ENCODE peak calls at places on chromosomes 6 and 20, in nine cellular contexts. J, D, Z, W, G, K, F, R and O are unnamed samples.
A peak's percentile ranks its signal among the peaks of the same experiment; 100 is the strongest.

GRCh38 chr6:134178230-134179044 is 126.0 kb upstream of the SLC2A12 start:
- DNase-seq in J (peak; percentile 78), D (peak; percentile 94), Z (peak; percentile 61), W (peak; percentile 75), G (peak; percentile 75), K (peak; percentile 92), F (peak; percentile 66), R (peak; percentile 53), O (peak; percentile 90)

GRCh38 chr6:169932491-169932890 is 181.1 kb downstream of the ERMARD start:
- DNase-seq in J (no peak), D (no peak), Z (no peak), W (no peak), G (no peak), K (no peak), F (no peak), R (no peak), O (no peak)

GRCh38 chr6:136344420-136344819 is 54.8 kb upstream of the BCLAF1 start:
- DNase-seq in J (no peak), D (peak; percentile 67), Z (no peak), W (no peak), G (no peak), K (no peak), F (no peak), R (no peak), O (no peak)

GRCh38 chr6:113774122-113774835 is 82.9 kb upstream of the MARCKS start:
- DNase-seq in J (no peak), D (peak; percentile 12), Z (no peak), W (no peak), G (no peak), K (peak; percentile 8), F (no peak), R (no peak), O (peak; percentile 76)

GRCh38 chr6:136788069-136788902 is 4.0 kb downstream of the MAP3K5 start:
- DNase-seq in J (no peak), D (peak; percentile 42), Z (no peak), W (no peak), G (no peak), K (no peak), F (no peak), R (no peak), O (peak; percentile 90)

GRCh38 chr6:131979515-131980337 is 28.6 kb upstream of the CCN2 start:
- DNase-seq in J (no peak), D (peak; percentile 95), Z (no peak), W (no peak), G (no peak), K (no peak), F (no peak), R (no peak), O (no peak)

GRCh38 chr6:25302677-25303128 is 23.5 kb downstream of the CARMIL1 start:
- DNase-seq in J (no peak), D (no peak), Z (no peak), W (peak; percentile 8), G (no peak), K (no peak), F (no peak), R (no peak), O (no peak)

GRCh38 chr6:33861722-33862121 is 57.9 kb upstream of the MLN start:
- DNase-seq in J (no peak), D (no peak), Z (no peak), W (no peak), G (no peak), K (no peak), F (no peak), R (no peak), O (peak; percentile 69)

GRCh38 chr6:17600527-17601388 is 656 bp downstream of the FAM8A1 start:
- DNase-seq in J (peak; percentile 24), D (peak; percentile 44), Z (peak; percentile 67), W (no peak), G (no peak), K (no peak), F (peak; percentile 67), R (no peak), O (peak; percentile 75)

GRCh38 chr20:21397341-21398108 is at the start of gene NKX2-4:
- DNase-seq in J (no peak), D (no peak), Z (no peak), W (no peak), G (no peak), K (no peak), F (no peak), R (no peak), O (no peak)
- H3K4me3 ChIP-seq in J (no peak within 1 kb of the TSS), D (no peak within 1 kb of the TSS), Z (no peak within 1 kb of the TSS), W (peak within 1 kb of the TSS; percentile 63), G (peak within 1 kb of the TSS; percentile 20), K (no peak within 1 kb of the TSS), F (peak within 1 kb of the TSS; percentile 1), R (no peak within 1 kb of the TSS), O (no peak within 1 kb of the TSS)

DNA sequence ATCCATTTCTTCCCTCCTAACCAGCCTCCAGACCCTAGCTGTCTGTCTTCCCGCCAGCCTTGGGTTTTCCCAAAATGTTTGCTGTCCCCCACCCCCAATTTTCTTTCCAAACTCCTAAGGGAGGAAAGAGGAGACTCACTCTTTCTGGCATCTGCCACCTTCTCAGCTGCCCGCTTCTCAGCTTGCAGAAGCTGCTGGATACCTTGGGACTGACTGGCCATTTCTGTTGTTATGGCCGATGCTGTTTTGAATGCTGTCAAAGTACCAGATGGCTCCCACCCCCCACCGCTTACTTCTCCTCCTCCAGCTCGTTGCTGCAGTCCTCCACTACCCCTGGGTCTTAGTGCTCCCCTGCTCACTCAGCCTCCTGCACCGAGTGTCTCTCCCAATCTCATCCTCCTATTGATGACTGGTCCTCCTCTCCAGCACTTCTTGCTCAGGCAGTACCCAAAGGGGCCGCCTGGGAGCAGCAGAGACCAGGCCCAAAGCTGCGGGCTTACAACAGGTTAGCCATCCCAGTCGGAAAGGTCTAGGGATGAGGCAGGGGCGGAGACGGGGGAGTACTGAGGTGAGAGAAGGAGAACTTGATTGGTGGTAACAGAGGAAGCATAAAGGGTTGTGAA is at the start of gene ATP6V1G2:
- DNase-seq in J (peak; percentile 92), D (peak; percentile 89), Z (peak; percentile 86), W (peak; percentile 61), G (peak; percentile 96), K (peak; percentile 94), F (peak; percentile 78), R (peak; percentile 71), O (peak; percentile 94)
- TF ChIP-seq CTCF in J (peak; percentile 99), D (peak; percentile 97), Z (peak; percentile 100), W (peak; percentile 79), G (peak; percentile 94), K (peak; percentile 99), F (peak; percentile 98), R (peak; percentile 99), O (peak; percentile 98)

GRCh38 chr6:148551226-148551625 is 195.6 kb upstream of the UST start:
- DNase-seq in J (no peak), D (no peak), Z (no peak), W (no peak), G (no peak), K (no peak), F (no peak), R (no peak), O (no peak)
- TF ChIP-seq MAX in J (no peak), D (no peak), Z (no peak), W (no peak), G (no peak), K (no peak), F (no peak), R (no peak), O (no peak)

GRCh38 chr6:56838016-56838555 is 116.8 kb upstream of the BEND6 start:
- DNase-seq in J (no peak), D (no peak), Z (no peak), W (no peak), G (no peak), K (no peak), F (no peak), R (no peak), O (no peak)

GRCh38 chr6:56835612-56836011 is 119.3 kb upstream of the BEND6 start:
- DNase-seq in J (no peak), D (no peak), Z (no peak), W (no peak), G (no peak), K (no peak), F (no peak), R (no peak), O (no peak)

GRCh38 chr6:56838965-56839364 is 115.9 kb upstream of the BEND6 start:
- DNase-seq in J (no peak), D (no peak), Z (no peak), W (no peak), G (no peak), K (no peak), F (no peak), R (no peak), O (no peak)

GRCh38 chr6:56839533-56840183 is 115.2 kb upstream of the BEND6 start:
- DNase-seq in J (no peak), D (no peak), Z (no peak), W (no peak), G (no peak), K (no peak), F (no peak), R (no peak), O (no peak)

GRCh38 chr6:56837322-56837894 is 117.5 kb upstream of the BEND6 start:
- DNase-seq in J (no peak), D (no peak), Z (no peak), W (no peak), G (no peak), K (no peak), F (no peak), R (no peak), O (no peak)
- H3K4me3 ChIP-seq in J (no peak overlapping the region), D (no peak overlapping the region), Z (no peak overlapping the region), W (no peak overlapping the region), G (no peak overlapping the region), K (no peak overlapping the region), F (no peak overlapping the region), R (peak overlapping the region; percentile 37), O (no peak overlapping the region)

DNA sequence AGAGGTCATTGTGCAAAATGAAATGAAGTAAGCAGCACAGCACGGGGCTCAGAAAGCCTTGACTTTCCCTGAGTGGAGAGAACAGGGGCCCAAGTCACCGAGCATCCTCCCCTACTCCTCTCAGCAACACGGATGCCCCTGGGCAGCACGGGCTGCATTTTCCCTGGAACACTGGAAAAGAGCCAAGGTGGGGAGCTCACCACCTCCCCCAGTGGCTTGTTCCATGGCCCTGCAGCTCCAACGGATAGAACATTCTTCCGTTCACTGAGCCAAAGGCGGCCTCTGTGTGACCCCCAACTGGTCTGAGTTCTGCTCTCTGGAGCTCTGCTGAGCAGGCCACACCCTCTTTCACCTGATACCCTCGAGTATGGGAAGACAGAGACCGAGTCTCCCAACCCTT is 20.8 kb upstream of the EMILIN3 start:
- DNase-seq in J (peak; percentile 31), D (no peak), Z (peak; percentile 47), W (no peak), G (no peak), K (no peak), F (peak; percentile 58), R (no peak), O (no peak)
- TF ChIP-seq CTCF in J (no peak), D (no peak), Z (peak; percentile 22), W (no peak), G (peak; percentile 39), K (peak; percentile 8), F (no peak), R (no peak), O (no peak)